ENCODE peak calls at places on chromosomes 3 and 15, in nine cellular contexts. D, X, R, C, F, L, Y, O and W are unnamed samples.

GRCh38 chr3:23004971-23005370 is 198.2 kb upstream of the UBE2E2 start:
- DNase-seq in D (peak), X (no peak), R (peak), C (no peak), F (no peak), L (no peak), Y (no peak), O (peak), W (peak)

GRCh38 chr3:27666708-27667107 is 55.4 kb downstream of the EOMES start:
- DNase-seq in D (no peak), X (no peak), R (peak), C (peak), F (no peak), L (peak), Y (peak), O (peak), W (peak)

GRCh38 chr3:12955651-12956315 is 114.4 kb upstream of the RPL32 start:
- DNase-seq in D (no peak), X (no peak), R (no peak), C (no peak), F (no peak), L (no peak), Y (no peak), O (no peak), W (no peak)

GRCh38 chr15:100167884-100168375 is 173.8 kb downstream of the ADAMTS17 start:
- DNase-seq in D (no peak), X (no peak), R (no peak), C (no peak), F (no peak), L (no peak), Y (no peak), O (no peak), W (no peak)

GRCh38 chr3:108219336-108219735 is 2.9 kb downstream of the IFT57 start:
- DNase-seq in D (no peak), X (no peak), R (no peak), C (no peak), F (no peak), L (no peak), Y (no peak), O (no peak), W (no peak)

GRCh38 chr3:188421836-188422540 is 268.0 kb downstream of the LPP start:
- DNase-seq in D (no peak), X (no peak), R (peak), C (no peak), F (no peak), L (no peak), Y (no peak), O (no peak), W (peak)

GRCh38 chr3:112667599-112667998 is 26.7 kb upstream of the CCDC80 start:
- DNase-seq in D (no peak), X (no peak), R (no peak), C (no peak), F (no peak), L (no peak), Y (no peak), O (no peak), W (no peak)

GRCh38 chr3:125110016-125110875 is 54.4 kb upstream of the HEG1 start:
- DNase-seq in D (peak), X (no peak), R (peak), C (no peak), F (no peak), L (no peak), Y (no peak), O (peak), W (peak)

GRCh38 chr3:31145062-31145461 is 250.6 kb upstream of the GADL1 start:
- DNase-seq in D (no peak), X (no peak), R (no peak), C (no peak), F (no peak), L (no peak), Y (no peak), O (no peak), W (no peak)

GRCh38 chr3:60839242-60839641 is 412.0 kb downstream of the FHIT start:
- DNase-seq in D (no peak), X (no peak), R (no peak), C (no peak), F (no peak), L (peak), Y (no peak), O (peak), W (no peak)

GRCh38 chr15:34795267-34796081 is at the start of gene ACTC1:
- DNase-seq in D (no peak), X (no peak), R (peak), C (peak), F (no peak), L (no peak), Y (peak), O (peak), W (peak)

GRCh38 chr15:66854012-66854965 is 152.3 kb downstream of the SMAD6 start:
- DNase-seq in D (no peak), X (no peak), R (no peak), C (no peak), F (no peak), L (no peak), Y (peak), O (no peak), W (no peak)

GRCh38 chr3:187210555-187211327 is 13.5 kb downstream of the RTP1 start:
- DNase-seq in D (no peak), X (no peak), R (peak), C (no peak), F (no peak), L (no peak), Y (no peak), O (no peak), W (no peak)

GRCh38 chr3:86814918-86815655 is 175.9 kb downstream of the VGLL3 start:
- DNase-seq in D (no peak), X (no peak), R (peak), C (no peak), F (no peak), L (no peak), Y (peak), O (no peak), W (no peak)

GRCh38 chr3:171187706-171188290 is 161.3 kb upstream of the SLC2A2 start:
- DNase-seq in D (peak), X (no peak), R (peak), C (no peak), F (no peak), L (peak), Y (no peak), O (peak), W (peak)

GRCh38 chr3:15822281-15822680 is 24.5 kb upstream of the ANKRD28 start:
- DNase-seq in D (no peak), X (no peak), R (no peak), C (no peak), F (no peak), L (no peak), Y (no peak), O (no peak), W (no peak)

GRCh38 chr3:11379238-11379823 is 107.1 kb downstream of the ATG7 start:
- DNase-seq in D (no peak), X (no peak), R (peak), C (no peak), F (no peak), L (no peak), Y (no peak), O (peak), W (peak)

GRCh38 chr3:156563900-156564682 is 9.2 kb upstream of the SSR3 start:
- DNase-seq in D (peak), X (no peak), R (peak), C (no peak), F (no peak), L (no peak), Y (no peak), O (no peak), W (no peak)

GRCh38 chr3:2713923-2714322 is 396.3 kb downstream of the IL5RA start:
- DNase-seq in D (no peak), X (no peak), R (no peak), C (no peak), F (no peak), L (peak), Y (no peak), O (no peak), W (peak)

GRCh38 chr3:141784096-141784495 is 20.9 kb downstream of the GRK7 start:
- DNase-seq in D (no peak), X (no peak), R (no peak), C (no peak), F (no peak), L (no peak), Y (no peak), O (no peak), W (no peak)

GRCh38 chr3:46699846-46700523 is 1.2 kb upstream of the TMIE start:
- DNase-seq in D (peak), X (no peak), R (no peak), C (peak), F (no peak), L (no peak), Y (no peak), O (no peak), W (no peak)

GRCh38 chr3:73848173-73848751 is 223.5 kb upstream of the PDZRN3 start:
- DNase-seq in D (no peak), X (no peak), R (peak), C (no peak), F (no peak), L (no peak), Y (no peak), O (peak), W (peak)

GRCh38 chr3:59809016-59809415 is 759.2 kb upstream of the CFAP20DC start:
- DNase-seq in D (peak), X (no peak), R (peak), C (no peak), F (no peak), L (no peak), Y (no peak), O (peak), W (peak)

GRCh38 chr3:34111361-34111760 is 312.9 kb downstream of the PDCD6IP start:
- DNase-seq in D (no peak), X (no peak), R (no peak), C (no peak), F (no peak), L (no peak), Y (no peak), O (no peak), W (no peak)

GRCh38 chr15:52733696-52734255 is 54.6 kb upstream of the ATOSA start:
- DNase-seq in D (no peak), X (no peak), R (no peak), C (no peak), F (no peak), L (no peak), Y (no peak), O (no peak), W (no peak)

GRCh38 chr3:4988815-4989648 is 9.8 kb downstream of the BHLHE40 start:
- DNase-seq in D (no peak), X (no peak), R (peak), C (peak), F (no peak), L (no peak), Y (no peak), O (peak), W (no peak)

GRCh38 chr15:40444741-40445140 is 4.0 kb downstream of the BAHD1 start:
- DNase-seq in D (no peak), X (no peak), R (no peak), C (no peak), F (no peak), L (no peak), Y (no peak), O (no peak), W (no peak)

GRCh38 chr3:197380786-197381185 is 82.4 kb upstream of the DLG1 start:
- DNase-seq in D (no peak), X (no peak), R (no peak), C (peak), F (no peak), L (peak), Y (no peak), O (no peak), W (no peak)

GRCh38 chr3:121739902-121740301 is 9.6 kb downstream of the GOLGB1 start:
- DNase-seq in D (no peak), X (no peak), R (no peak), C (no peak), F (no peak), L (no peak), Y (no peak), O (no peak), W (no peak)

GRCh38 chr3:120137548-120137947 is 43.3 kb upstream of the GSK3B start:
- DNase-seq in D (no peak), X (no peak), R (no peak), C (no peak), F (no peak), L (no peak), Y (no peak), O (no peak), W (no peak)

GRCh38 chr15:83199288-83199687 is 8.3 kb downstream of the HDGFL3 start:
- DNase-seq in D (no peak), X (no peak), R (no peak), C (no peak), F (no peak), L (no peak), Y (no peak), O (no peak), W (no peak)

GRCh38 chr15:43854801-43855200 is 28.0 kb downstream of the WDR76 start:
- DNase-seq in D (no peak), X (no peak), R (peak), C (no peak), F (no peak), L (no peak), Y (no peak), O (no peak), W (peak)
- TF ChIP-seq CTCF in D (no peak), X (no peak), R (no peak), C (no peak), F (no peak), L (no peak), Y (no peak), O (no peak), W (no peak)

GRCh38 chr3:128590948-128591347 is 59.7 kb downstream of the RPN1 start:
- DNase-seq in D (no peak), X (no peak), R (no peak), C (no peak), F (no peak), L (no peak), Y (peak), O (no peak), W (no peak)
- TF ChIP-seq CTCF in D (no peak), X (no peak), R (peak), C (no peak), F (no peak), L (peak), Y (peak), O (no peak), W (no peak)

DNA sequence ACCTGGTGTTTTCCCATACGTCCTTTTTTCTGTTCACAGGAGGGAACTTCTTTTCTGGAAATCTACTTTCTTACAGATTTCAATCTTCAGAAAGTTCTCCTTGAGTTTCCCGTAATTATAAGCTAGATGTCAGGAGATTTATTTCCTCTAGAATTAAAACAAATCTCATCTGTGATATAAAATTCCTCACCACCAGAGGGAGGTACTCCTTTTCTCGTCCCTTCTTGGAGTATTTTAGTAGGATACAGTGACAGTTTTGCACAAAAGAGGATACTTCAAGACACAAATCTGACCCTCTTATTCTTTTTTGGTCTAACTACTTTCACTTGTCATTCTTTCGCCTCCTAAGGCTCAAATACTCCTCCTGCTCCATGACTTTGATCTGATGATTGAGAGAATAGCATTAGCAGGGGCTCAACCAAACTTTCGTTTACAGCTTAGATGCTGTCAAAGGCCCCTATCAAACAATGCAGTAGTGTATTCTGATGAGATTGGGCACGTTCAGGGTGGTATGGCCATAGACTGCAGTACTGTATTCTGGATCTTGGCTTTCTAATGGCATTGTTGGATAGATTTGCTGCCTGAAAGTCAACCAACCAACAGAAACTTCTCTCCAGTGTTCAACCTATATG is 38.0 kb downstream of the TMEM41A start:
- DNase-seq in D (no peak), X (no peak), R (peak), C (no peak), F (no peak), L (no peak), Y (no peak), O (peak), W (peak)
- TF ChIP-seq CTCF in D (peak), X (no peak), R (no peak), C (no peak), F (no peak), L (peak), Y (peak), O (peak), W (peak)

GRCh38 chr3:129627350-129628168 is 21.1 kb upstream of the PLXND1 start:
- DNase-seq in D (peak), X (peak), R (peak), C (peak), F (peak), L (peak), Y (peak), O (peak), W (peak)

GRCh38 chr3:129626744-129627349 is 20.4 kb upstream of the PLXND1 start:
- DNase-seq in D (peak), X (peak), R (peak), C (peak), F (peak), L (peak), Y (peak), O (peak), W (peak)

GRCh38 chr3:129623447-129624118 is 17.1 kb upstream of the PLXND1 start:
- DNase-seq in D (peak), X (no peak), R (peak), C (peak), F (no peak), L (no peak), Y (no peak), O (peak), W (no peak)

GRCh38 chr3:129624347-129625070 is 18.0 kb upstream of the PLXND1 start:
- DNase-seq in D (no peak), X (no peak), R (peak), C (no peak), F (no peak), L (no peak), Y (no peak), O (no peak), W (no peak)

GRCh38 chr3:129625071-129625874 is 18.8 kb upstream of the PLXND1 start:
- DNase-seq in D (no peak), X (no peak), R (peak), C (no peak), F (no peak), L (peak), Y (peak), O (no peak), W (peak)
- TF ChIP-seq CTCF in D (no peak), X (no peak), R (no peak), C (no peak), F (no peak), L (peak), Y (peak), O (no peak), W (no peak)

GRCh38 chr3:136545664-136546266 is 206.4 kb downstream of the STAG1 start:
- DNase-seq in D (no peak), X (no peak), R (peak), C (no peak), F (no peak), L (no peak), Y (no peak), O (peak), W (peak)
- TF ChIP-seq CTCF in D (peak), X (no peak), R (no peak), C (peak), F (no peak), L (peak), Y (peak), O (peak), W (peak)

GRCh38 chr3:181210275-181210674 is 220.7 kb upstream of the DNAJC19 start:
- DNase-seq in D (no peak), X (no peak), R (peak), C (no peak), F (no peak), L (no peak), Y (no peak), O (peak), W (peak)
- TF ChIP-seq CTCF in D (peak), X (no peak), R (no peak), C (peak), F (no peak), L (peak), Y (peak), O (peak), W (peak)

GRCh38 chr15:69979269-69979668 is 118.4 kb downstream of the TLE3 start:
- DNase-seq in D (no peak), X (peak), R (peak), C (no peak), F (no peak), L (no peak), Y (peak), O (peak), W (peak)
- TF ChIP-seq CTCF in D (no peak), X (no peak), R (no peak), C (no peak), F (no peak), L (peak), Y (peak), O (peak), W (no peak)

GRCh38 chr15:31438601-31439265 is 112.1 kb downstream of the KLF13 start:
- DNase-seq in D (no peak), X (no peak), R (no peak), C (no peak), F (no peak), L (no peak), Y (no peak), O (no peak), W (no peak)
- TF ChIP-seq CTCF in D (no peak), X (no peak), R (no peak), C (no peak), F (no peak), L (no peak), Y (no peak), O (no peak), W (no peak)